ENCODE peak calls at places on chromosomes 3 and 15, in five cellular contexts. B is aorta, A is PC-3, D is lung, G is pancreas. Q is an unnamed sample.

GRCh38 chr3:107870989-107871638 is 219.7 kb downstream of the CD47 start:
- DNase-seq in G (no peak), A (peak; percentile 73), B (no peak), D (no peak), Q (no peak)

GRCh38 chr3:149390772-149391212 is 13.3 kb upstream of the TM4SF1 start:
- DNase-seq in D (no peak), B (no peak), A (peak; percentile 99), G (no peak), Q (no peak)

GRCh38 chr3:39937874-39938273 is 128.5 kb downstream of the MYRIP start:
- DNase-seq in B (no peak), A (no peak), D (no peak), G (no peak), Q (no peak)

GRCh38 chr3:197520311-197521276 is 35.2 kb downstream of the BDH1 start:
- DNase-seq in D (peak; percentile 67), G (peak; percentile 38), A (peak; percentile 57), B (peak; percentile 70), Q (peak; percentile 78)

GRCh38 chr3:52216585-52217408 is 8.6 kb downstream of the TLR9 start:
- DNase-seq in D (peak; percentile 84), G (peak; percentile 94), A (peak; percentile 99), B (no peak), Q (peak; percentile 97)

GRCh38 chr3:45986303-45986982 is 9.2 kb downstream of the FYCO1 start:
- DNase-seq in D (peak; percentile 60), A (peak; percentile 93), B (no peak), G (peak; percentile 84), Q (peak; percentile 86)

GRCh38 chr3:138923531-138923994 is 23.4 kb downstream of the FOXL2 start:
- DNase-seq in A (peak; percentile 88), B (peak; percentile 90), G (peak; percentile 90), D (peak; percentile 86), Q (peak; percentile 91)

GRCh38 chr15:100772478-100773378 is 106.9 kb upstream of the ALDH1A3 start:
- DNase-seq in D (no peak), A (no peak), B (no peak), G (no peak), Q (no peak)

GRCh38 chr15:74511583-74511982 is 29.4 kb upstream of the ARID3B start:
- DNase-seq in G (no peak), B (no peak), D (no peak), A (no peak), Q (no peak)

GRCh38 chr15:29151111-29151857 is 118.3 kb downstream of the NSMCE3 start:
- DNase-seq in D (peak; percentile 21), G (no peak), A (no peak), B (no peak), Q (peak; percentile 20)

GRCh38 chr15:98904466-98905048 is 103.0 kb downstream of the PGPEP1L start:
- DNase-seq in G (no peak), B (no peak), A (peak; percentile 60), D (no peak), Q (no peak)

GRCh38 chr3:184733971-184734608 is 22.2 kb upstream of the MAGEF1 start:
- DNase-seq in A (no peak), B (no peak), D (no peak), G (no peak), Q (no peak)

GRCh38 chr15:39358441-39359041 is 222.3 kb upstream of the THBS1 start:
- DNase-seq in D (no peak), G (no peak), B (no peak), A (peak; percentile 75), Q (peak; percentile 45)

GRCh38 chr3:5194801-5195509 is 7.4 kb downstream of the EDEM1 start:
- DNase-seq in A (peak; percentile 95), D (no peak), G (no peak), B (no peak), Q (no peak)

GRCh38 chr3:184776916-184777315 is 35.0 kb upstream of the VPS8 start:
- DNase-seq in G (no peak), B (peak; percentile 13), A (no peak), D (no peak), Q (no peak)

GRCh38 chr15:25766421-25766820 is 96.7 kb downstream of the ATP10A start:
- DNase-seq in B (no peak), G (no peak), A (no peak), D (no peak), Q (no peak)

GRCh38 chr15:49415171-49415570 is 7.9 kb upstream of the FGF7 start:
- DNase-seq in D (no peak), B (no peak), G (no peak), A (no peak), Q (no peak)

GRCh38 chr3:121324320-121324719 is 221.5 kb downstream of the POLQ start:
- DNase-seq in A (no peak), B (no peak), G (no peak), D (no peak), Q (no peak)

GRCh38 chr15:23566070-23567050 is 886 bp downstream of the MKRN3 start:
- DNase-seq in B (no peak), D (no peak), A (peak; percentile 68), G (peak; percentile 47), Q (no peak)

GRCh38 chr3:56974242-56974945 is 86.1 kb upstream of the SPATA12 start:
- DNase-seq in D (no peak), B (no peak), G (no peak), A (no peak), Q (no peak)

GRCh38 chr3:195440379-195440778 is 2.4 kb downstream of the ACAP2 start:
- DNase-seq in D (no peak), A (no peak), G (no peak), B (no peak), Q (no peak)

GRCh38 chr3:169668081-169668956 is 4.8 kb upstream of the MECOM start:
- DNase-seq in A (peak; percentile 47), D (no peak), B (peak; percentile 85), G (peak; percentile 82), Q (peak; percentile 64)

GRCh38 chr3:148229107-148229506 is 468.6 kb upstream of the AGTR1 start:
- DNase-seq in B (no peak), A (no peak), G (no peak), D (no peak), Q (no peak)

GRCh38 chr3:136882575-136882974 is 20.6 kb downstream of the NCK1 start:
- DNase-seq in B (no peak), A (no peak), D (no peak), G (no peak), Q (no peak)

GRCh38 chr3:53026423-53027162 is 19.3 kb downstream of the SFMBT1 start:
- DNase-seq in G (no peak), B (no peak), D (no peak), A (no peak), Q (no peak)

GRCh38 chr3:11996500-11996899 is 7.7 kb upstream of the SYN2 start:
- DNase-seq in G (no peak), A (no peak), D (no peak), B (no peak), Q (no peak)

GRCh38 chr3:150759319-150759718 is 3.6 kb downstream of the SIAH2 start:
- DNase-seq in A (peak; percentile 88), B (no peak), G (no peak), D (no peak), Q (no peak)

GRCh38 chr3:123733341-123733740 is 148.5 kb upstream of the HACD2 start:
- DNase-seq in G (no peak), D (no peak), B (no peak), A (peak; percentile 35), Q (no peak)
- H3K27ac ChIP-seq in G (no peak overlapping the region), D (no peak overlapping the region), B (no peak overlapping the region), A (peak overlapping the region; percentile 92), Q (no peak overlapping the region)

DNA sequence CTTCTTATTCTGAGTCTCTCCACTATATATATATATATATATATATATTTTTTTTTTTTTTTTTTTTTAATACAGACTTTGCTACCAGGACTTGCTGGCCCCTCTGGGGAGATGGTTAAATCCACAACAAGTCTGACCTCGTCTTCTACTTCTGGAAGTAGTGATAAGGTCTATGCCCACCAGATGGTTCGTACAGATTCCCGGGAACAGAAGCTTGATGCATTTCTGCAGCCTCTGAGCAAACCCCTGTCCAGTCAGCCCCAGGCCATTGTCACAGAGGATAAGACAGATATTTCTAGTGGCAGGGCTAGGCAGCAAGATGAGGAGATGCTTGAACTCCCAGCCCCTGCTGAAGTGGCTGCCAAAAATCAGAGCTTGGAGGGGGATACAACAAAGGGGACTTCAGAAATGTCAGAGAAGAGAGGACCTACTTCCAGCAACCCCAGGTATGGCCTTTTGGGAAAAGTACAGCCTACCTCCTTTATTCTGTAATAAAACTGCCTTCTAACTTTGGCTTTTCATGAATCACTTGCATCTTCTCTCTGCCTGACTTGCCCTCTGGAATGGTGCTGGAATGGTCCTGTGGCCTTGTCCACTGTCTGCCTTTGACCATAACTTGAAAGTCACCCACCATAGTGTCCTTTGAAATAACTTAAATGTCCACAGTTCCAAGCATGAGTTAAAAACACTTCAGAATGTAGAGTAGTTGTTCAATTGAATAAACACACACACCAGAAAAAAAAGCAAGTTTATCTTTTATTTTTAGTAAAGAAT is 32.4 kb downstream of the MLH1 start:
- DNase-seq in A (no peak), B (no peak), D (no peak), G (no peak), Q (no peak)
- H3K4me1 ChIP-seq in A (no peaks in the 10 kb centered on the region), B (peaks cover 4% of the 10 kb centered on the region), D (peaks cover 1% of the 10 kb centered on the region), G (no peaks in the 10 kb centered on the region), Q (peaks cover 18% of the 10 kb centered on the region)

GRCh38 chr15:90212221-90213079 is 11.3 kb downstream of the SEMA4B start:
- DNase-seq in B (no peak), G (peak; percentile 81), D (no peak), A (peak; percentile 88), Q (peak; percentile 76)

GRCh38 chr15:90211009-90211408 is 9.9 kb downstream of the SEMA4B start:
- DNase-seq in G (peak; percentile 52), D (no peak), A (no peak), B (no peak), Q (no peak)

GRCh38 chr15:90210593-90210992 is 9.5 kb downstream of the SEMA4B start:
- DNase-seq in D (no peak), G (peak; percentile 74), B (no peak), A (no peak), Q (peak; percentile 65)

GRCh38 chr15:90213123-90213817 is 12.1 kb downstream of the SEMA4B start:
- DNase-seq in D (peak; percentile 74), G (peak; percentile 91), B (no peak), A (no peak), Q (peak; percentile 90)

GRCh38 chr15:90211440-90212168 is 10.5 kb downstream of the SEMA4B start:
- DNase-seq in G (peak; percentile 80), B (no peak), A (peak; percentile 93), D (no peak), Q (peak; percentile 79)
- H3K27ac ChIP-seq in G (peak overlapping the region; percentile 17), B (no peak overlapping the region), A (peak overlapping the region; percentile 98), D (no peak overlapping the region), Q (peak overlapping the region; percentile 83)

GRCh38 chr3:32002536-32003368 is 21.2 kb downstream of the ZNF860 start:
- DNase-seq in B (no peak), G (no peak), D (no peak), A (no peak), Q (no peak)

GRCh38 chr3:32004111-32004790 is 22.7 kb downstream of the ZNF860 start:
- DNase-seq in D (no peak), B (no peak), A (peak; percentile 51), G (no peak), Q (no peak)

GRCh38 chr3:31999902-32000439 is 18.4 kb downstream of the ZNF860 start:
- DNase-seq in G (no peak), B (no peak), D (no peak), A (no peak), Q (no peak)

GRCh38 chr3:32000877-32001276 is 19.3 kb downstream of the ZNF860 start:
- DNase-seq in B (no peak), G (no peak), A (no peak), D (no peak), Q (no peak)

DNA sequence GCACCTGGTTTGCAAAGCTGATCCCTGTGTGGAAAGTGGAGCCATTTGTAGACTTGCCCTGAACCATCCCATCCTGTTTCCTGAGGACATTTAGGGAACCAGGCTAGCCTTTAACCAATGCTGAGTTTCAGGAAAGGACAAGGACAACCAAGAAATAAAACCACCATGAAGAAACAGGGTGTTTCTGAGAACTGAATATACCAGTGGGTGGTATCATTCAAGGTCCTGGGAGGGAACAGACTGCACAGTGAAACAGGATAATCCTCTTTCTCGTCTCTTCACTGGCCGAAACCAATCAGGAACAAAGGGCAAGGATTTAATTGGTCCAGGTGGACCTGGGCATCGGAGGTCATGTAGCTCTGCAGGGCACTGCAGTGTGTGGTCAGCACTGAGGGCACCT is 21.8 kb downstream of the ZNF860 start:
- DNase-seq in B (no peak), G (no peak), A (no peak), D (no peak), Q (no peak)
- H3K4me1 ChIP-seq in B (no peaks in the 10 kb centered on the region), G (no peaks in the 10 kb centered on the region), A (no peaks in the 10 kb centered on the region), D (peaks cover 6% of the 10 kb centered on the region), Q (no peaks in the 10 kb centered on the region)

Q was measured in stomach.